ENCODE peak calls at places on chromosome 13, in six cellular contexts. One of them, this sample, is unnamed.

GRCh38 chr13:50384724-50385123 is 369.5 kb downstream of the KCNRG start:
- DNase-seq in stimulated activated CD4-positive, alpha-beta T cell treated with anti-CD3 and anti-CD28 coated beads, Interleukin-4, amount 100 ng/mL, for 48 hours: no peak
- DNase-seq in DMS153: no peak
- DNase-seq in frontal cortex: no peak
- DNase-seq in heart right ventricle: no peak
- DNase-seq in type B pancreatic cell: no peak
- DNase-seq in this sample: no peak

GRCh38 chr13:40452741-40453665 is 213.4 kb downstream of the FOXO1 start:
- DNase-seq in stimulated activated CD4-positive, alpha-beta T cell treated with anti-CD3 and anti-CD28 coated beads, Interleukin-4, amount 100 ng/mL, for 48 hours: no peak
- DNase-seq in DMS153: no peak
- DNase-seq in frontal cortex: no peak
- DNase-seq in heart right ventricle: no peak
- DNase-seq in type B pancreatic cell: no peak
- DNase-seq in this sample: no peak

GRCh38 chr13:97165527-97166425 is 56.4 kb upstream of the MBNL2 start:
- DNase-seq in stimulated activated CD4-positive, alpha-beta T cell treated with anti-CD3 and anti-CD28 coated beads, Interleukin-4, amount 100 ng/mL, for 48 hours: no peak
- DNase-seq in DMS153: peak; percentile 69
- DNase-seq in frontal cortex: no peak
- DNase-seq in heart right ventricle: no peak
- DNase-seq in type B pancreatic cell: no peak
- DNase-seq in this sample: no peak

GRCh38 chr13:61144834-61145593 is 270.6 kb downstream of the PCDH20 start:
- DNase-seq in stimulated activated CD4-positive, alpha-beta T cell treated with anti-CD3 and anti-CD28 coated beads, Interleukin-4, amount 100 ng/mL, for 48 hours: no peak
- DNase-seq in DMS153: no peak
- DNase-seq in frontal cortex: no peak
- DNase-seq in heart right ventricle: no peak
- DNase-seq in type B pancreatic cell: no peak
- DNase-seq in this sample: no peak

GRCh38 chr13:43401364-43401763 is 378.0 kb downstream of the DNAJC15 start:
- DNase-seq in stimulated activated CD4-positive, alpha-beta T cell treated with anti-CD3 and anti-CD28 coated beads, Interleukin-4, amount 100 ng/mL, for 48 hours: no peak
- DNase-seq in DMS153: no peak
- DNase-seq in frontal cortex: no peak
- DNase-seq in heart right ventricle: no peak
- DNase-seq in type B pancreatic cell: no peak
- DNase-seq in this sample: no peak

GRCh38 chr13:46654956-46655726 is 102.2 kb downstream of the LRCH1 start:
- DNase-seq in stimulated activated CD4-positive, alpha-beta T cell treated with anti-CD3 and anti-CD28 coated beads, Interleukin-4, amount 100 ng/mL, for 48 hours: no peak
- DNase-seq in DMS153: no peak
- DNase-seq in frontal cortex: no peak
- DNase-seq in heart right ventricle: no peak
- DNase-seq in type B pancreatic cell: no peak
- DNase-seq in this sample: no peak

GRCh38 chr13:94612050-94612449 is 10.4 kb downstream of the GPR180 start:
- DNase-seq in stimulated activated CD4-positive, alpha-beta T cell treated with anti-CD3 and anti-CD28 coated beads, Interleukin-4, amount 100 ng/mL, for 48 hours: no peak
- DNase-seq in DMS153: no peak
- DNase-seq in frontal cortex: no peak
- DNase-seq in heart right ventricle: no peak
- DNase-seq in type B pancreatic cell: no peak
- DNase-seq in this sample: no peak

GRCh38 chr13:106481919-106482318 is 53.5 kb downstream of the EFNB2 start:
- DNase-seq in stimulated activated CD4-positive, alpha-beta T cell treated with anti-CD3 and anti-CD28 coated beads, Interleukin-4, amount 100 ng/mL, for 48 hours: no peak
- DNase-seq in DMS153: no peak
- DNase-seq in frontal cortex: no peak
- DNase-seq in heart right ventricle: no peak
- DNase-seq in type B pancreatic cell: no peak
- DNase-seq in this sample: no peak

GRCh38 chr13:23254506-23254905 is 73.7 kb downstream of the SGCG start:
- DNase-seq in stimulated activated CD4-positive, alpha-beta T cell treated with anti-CD3 and anti-CD28 coated beads, Interleukin-4, amount 100 ng/mL, for 48 hours: no peak
- DNase-seq in DMS153: no peak
- DNase-seq in frontal cortex: no peak
- DNase-seq in heart right ventricle: no peak
- DNase-seq in type B pancreatic cell: no peak
- DNase-seq in this sample: no peak

GRCh38 chr13:51946163-51946669 is 65.0 kb downstream of the ATP7B start:
- DNase-seq in stimulated activated CD4-positive, alpha-beta T cell treated with anti-CD3 and anti-CD28 coated beads, Interleukin-4, amount 100 ng/mL, for 48 hours: no peak
- DNase-seq in DMS153: no peak
- DNase-seq in frontal cortex: no peak
- DNase-seq in heart right ventricle: no peak
- DNase-seq in type B pancreatic cell: no peak
- DNase-seq in this sample: no peak

GRCh38 chr13:45773236-45773635 is 71.1 kb downstream of the CBY2 start:
- DNase-seq in stimulated activated CD4-positive, alpha-beta T cell treated with anti-CD3 and anti-CD28 coated beads, Interleukin-4, amount 100 ng/mL, for 48 hours: no peak
- DNase-seq in DMS153: peak; percentile 11
- DNase-seq in frontal cortex: no peak
- DNase-seq in heart right ventricle: no peak
- DNase-seq in type B pancreatic cell: no peak
- DNase-seq in this sample: no peak

GRCh38 chr13:107554355-107554905 is 660.9 kb downstream of the LIG4 start:
- DNase-seq in stimulated activated CD4-positive, alpha-beta T cell treated with anti-CD3 and anti-CD28 coated beads, Interleukin-4, amount 100 ng/mL, for 48 hours: no peak
- DNase-seq in DMS153: peak; percentile 78
- DNase-seq in frontal cortex: no peak
- DNase-seq in heart right ventricle: no peak
- DNase-seq in type B pancreatic cell: no peak
- DNase-seq in this sample: no peak

GRCh38 chr13:33106656-33107402 is 90.6 kb downstream of the KL start:
- DNase-seq in stimulated activated CD4-positive, alpha-beta T cell treated with anti-CD3 and anti-CD28 coated beads, Interleukin-4, amount 100 ng/mL, for 48 hours: no peak
- DNase-seq in DMS153: no peak
- DNase-seq in frontal cortex: no peak
- DNase-seq in heart right ventricle: no peak
- DNase-seq in type B pancreatic cell: no peak
- DNase-seq in this sample: no peak

GRCh38 chr13:95784161-95784880 is 107.4 kb downstream of the DNAJC3 start:
- DNase-seq in stimulated activated CD4-positive, alpha-beta T cell treated with anti-CD3 and anti-CD28 coated beads, Interleukin-4, amount 100 ng/mL, for 48 hours: no peak
- DNase-seq in DMS153: no peak
- DNase-seq in frontal cortex: no peak
- DNase-seq in heart right ventricle: no peak
- DNase-seq in type B pancreatic cell: no peak
- DNase-seq in this sample: no peak

GRCh38 chr13:111270126-111270525 is 50.3 kb upstream of the TEX29 start:
- DNase-seq in stimulated activated CD4-positive, alpha-beta T cell treated with anti-CD3 and anti-CD28 coated beads, Interleukin-4, amount 100 ng/mL, for 48 hours: no peak
- DNase-seq in DMS153: no peak
- DNase-seq in frontal cortex: no peak
- DNase-seq in heart right ventricle: no peak
- DNase-seq in type B pancreatic cell: no peak
- DNase-seq in this sample: no peak

GRCh38 chr13:112686364-112686763 is 3.5 kb upstream of the ATP11A start:
- DNase-seq in stimulated activated CD4-positive, alpha-beta T cell treated with anti-CD3 and anti-CD28 coated beads, Interleukin-4, amount 100 ng/mL, for 48 hours: no peak
- DNase-seq in DMS153: no peak
- DNase-seq in frontal cortex: no peak
- DNase-seq in heart right ventricle: no peak
- DNase-seq in type B pancreatic cell: peak; percentile 58
- DNase-seq in this sample: no peak

GRCh38 chr13:74771964-74772363 is 637.8 kb upstream of the KLF12 start:
- DNase-seq in stimulated activated CD4-positive, alpha-beta T cell treated with anti-CD3 and anti-CD28 coated beads, Interleukin-4, amount 100 ng/mL, for 48 hours: no peak
- DNase-seq in DMS153: no peak
- DNase-seq in frontal cortex: no peak
- DNase-seq in heart right ventricle: no peak
- DNase-seq in type B pancreatic cell: no peak
- DNase-seq in this sample: no peak

GRCh38 chr13:102693781-102694180 is 1.1 kb downstream of the METTL21C start:
- DNase-seq in stimulated activated CD4-positive, alpha-beta T cell treated with anti-CD3 and anti-CD28 coated beads, Interleukin-4, amount 100 ng/mL, for 48 hours: no peak
- DNase-seq in DMS153: no peak
- DNase-seq in frontal cortex: no peak
- DNase-seq in heart right ventricle: no peak
- DNase-seq in type B pancreatic cell: no peak
- DNase-seq in this sample: no peak

GRCh38 chr13:76637651-76638111 is 248.5 kb downstream of the KCTD12 start:
- DNase-seq in stimulated activated CD4-positive, alpha-beta T cell treated with anti-CD3 and anti-CD28 coated beads, Interleukin-4, amount 100 ng/mL, for 48 hours: no peak
- DNase-seq in DMS153: no peak
- DNase-seq in frontal cortex: no peak
- DNase-seq in heart right ventricle: no peak
- DNase-seq in type B pancreatic cell: no peak
- DNase-seq in this sample: no peak

GRCh38 chr13:99275093-99275469 is 16.9 kb upstream of the GPR18 start:
- DNase-seq in stimulated activated CD4-positive, alpha-beta T cell treated with anti-CD3 and anti-CD28 coated beads, Interleukin-4, amount 100 ng/mL, for 48 hours: no peak
- DNase-seq in DMS153: no peak
- DNase-seq in frontal cortex: no peak
- DNase-seq in heart right ventricle: no peak
- DNase-seq in type B pancreatic cell: no peak
- DNase-seq in this sample: no peak

GRCh38 chr13:33229446-33230177 is 55.9 kb downstream of the STARD13 start:
- DNase-seq in stimulated activated CD4-positive, alpha-beta T cell treated with anti-CD3 and anti-CD28 coated beads, Interleukin-4, amount 100 ng/mL, for 48 hours: no peak
- DNase-seq in DMS153: no peak
- DNase-seq in frontal cortex: peak; percentile 24
- DNase-seq in heart right ventricle: no peak
- DNase-seq in type B pancreatic cell: no peak
- DNase-seq in this sample: no peak

GRCh38 chr13:25677956-25678355 is 306.2 kb downstream of the ATP8A2 start:
- DNase-seq in stimulated activated CD4-positive, alpha-beta T cell treated with anti-CD3 and anti-CD28 coated beads, Interleukin-4, amount 100 ng/mL, for 48 hours: no peak
- DNase-seq in DMS153: no peak
- DNase-seq in frontal cortex: no peak
- DNase-seq in heart right ventricle: no peak
- DNase-seq in type B pancreatic cell: no peak
- DNase-seq in this sample: no peak

GRCh38 chr13:79480954-79481684 is at the start of gene NDFIP2:
- DNase-seq in stimulated activated CD4-positive, alpha-beta T cell treated with anti-CD3 and anti-CD28 coated beads, Interleukin-4, amount 100 ng/mL, for 48 hours: peak; percentile 84
- DNase-seq in DMS153: peak; percentile 87
- DNase-seq in frontal cortex: peak; percentile 62
- DNase-seq in heart right ventricle: peak; percentile 91
- DNase-seq in type B pancreatic cell: peak; percentile 88
- DNase-seq in this sample: peak; percentile 88

GRCh38 chr13:26300140-26300539 is 46.2 kb downstream of the CDK8 start:
- DNase-seq in stimulated activated CD4-positive, alpha-beta T cell treated with anti-CD3 and anti-CD28 coated beads, Interleukin-4, amount 100 ng/mL, for 48 hours: no peak
- DNase-seq in DMS153: no peak
- DNase-seq in frontal cortex: no peak
- DNase-seq in heart right ventricle: no peak
- DNase-seq in type B pancreatic cell: no peak
- DNase-seq in this sample: no peak

GRCh38 chr13:50006426-50007135 is 8.7 kb upstream of the KCNRG start:
- DNase-seq in stimulated activated CD4-positive, alpha-beta T cell treated with anti-CD3 and anti-CD28 coated beads, Interleukin-4, amount 100 ng/mL, for 48 hours: no peak
- DNase-seq in DMS153: no peak
- DNase-seq in frontal cortex: no peak
- DNase-seq in heart right ventricle: no peak
- DNase-seq in type B pancreatic cell: no peak
- DNase-seq in this sample: no peak

GRCh38 chr13:99808786-99809185 is 162.8 kb downstream of the ZIC5 start:
- DNase-seq in stimulated activated CD4-positive, alpha-beta T cell treated with anti-CD3 and anti-CD28 coated beads, Interleukin-4, amount 100 ng/mL, for 48 hours: no peak
- DNase-seq in DMS153: no peak
- DNase-seq in frontal cortex: no peak
- DNase-seq in heart right ventricle: no peak
- DNase-seq in type B pancreatic cell: no peak
- DNase-seq in this sample: no peak

GRCh38 chr13:42398542-42398941 is 126.6 kb downstream of the AKAP11 start:
- DNase-seq in stimulated activated CD4-positive, alpha-beta T cell treated with anti-CD3 and anti-CD28 coated beads, Interleukin-4, amount 100 ng/mL, for 48 hours: no peak
- DNase-seq in DMS153: no peak
- DNase-seq in frontal cortex: no peak
- DNase-seq in heart right ventricle: no peak
- DNase-seq in type B pancreatic cell: no peak
- DNase-seq in this sample: no peak

GRCh38 chr13:80030491-80030890 is 310.4 kb downstream of the SPRY2 start:
- DNase-seq in stimulated activated CD4-positive, alpha-beta T cell treated with anti-CD3 and anti-CD28 coated beads, Interleukin-4, amount 100 ng/mL, for 48 hours: no peak
- DNase-seq in DMS153: peak; percentile 37
- DNase-seq in frontal cortex: no peak
- DNase-seq in heart right ventricle: no peak
- DNase-seq in type B pancreatic cell: no peak
- DNase-seq in this sample: no peak

GRCh38 chr13:80196756-80197155 is 144.2 kb downstream of the SPRY2 start:
- DNase-seq in stimulated activated CD4-positive, alpha-beta T cell treated with anti-CD3 and anti-CD28 coated beads, Interleukin-4, amount 100 ng/mL, for 48 hours: no peak
- DNase-seq in DMS153: no peak
- DNase-seq in frontal cortex: no peak
- DNase-seq in heart right ventricle: no peak
- DNase-seq in type B pancreatic cell: no peak
- DNase-seq in this sample: no peak

GRCh38 chr13:105920375-105920774 is 615.1 kb downstream of the EFNB2 start:
- DNase-seq in stimulated activated CD4-positive, alpha-beta T cell treated with anti-CD3 and anti-CD28 coated beads, Interleukin-4, amount 100 ng/mL, for 48 hours: no peak
- DNase-seq in DMS153: no peak
- DNase-seq in frontal cortex: no peak
- DNase-seq in heart right ventricle: no peak
- DNase-seq in type B pancreatic cell: no peak
- DNase-seq in this sample: no peak

GRCh38 chr13:106038752-106039151 is 496.7 kb downstream of the EFNB2 start:
- DNase-seq in stimulated activated CD4-positive, alpha-beta T cell treated with anti-CD3 and anti-CD28 coated beads, Interleukin-4, amount 100 ng/mL, for 48 hours: no peak
- DNase-seq in DMS153: no peak
- DNase-seq in frontal cortex: no peak
- DNase-seq in heart right ventricle: no peak
- DNase-seq in type B pancreatic cell: no peak
- DNase-seq in this sample: no peak